ENCODE peak calls at places on chromosomes 7 and 10, in six cellular contexts. Q is colonic mucosa, J is natural killer cell, G is stomach, X is PC-3, B is fibroblast of the aortic adventitia. Z is an unnamed sample.

GRCh38 chr7:137753067-137753466 is 93.7 kb downstream of the DGKI start:
- DNase-seq in Q (no peak), J (no peak), G (no peak), X (no peak), B (no peak), Z (no peak)

GRCh38 chr7:17773289-17773626 is 167.0 kb downstream of the SNX13 start:
- DNase-seq in Q (peak; percentile 22), J (no peak), G (no peak), X (peak; percentile 76), B (peak; percentile 89), Z (no peak)

GRCh38 chr7:9846902-9847301 is 1126.8 kb upstream of the PHF14 start:
- DNase-seq in Q (no peak), J (no peak), G (no peak), X (no peak), B (no peak), Z (no peak)

GRCh38 chr10:3406556-3406955 is 234.0 kb upstream of the PITRM1 start:
- DNase-seq in Q (no peak), J (no peak), G (no peak), X (no peak), B (no peak), Z (no peak)

GRCh38 chr10:63677001-63677400 is 155.8 kb downstream of the REEP3 start:
- DNase-seq in Q (no peak), J (no peak), G (no peak), X (no peak), B (no peak), Z (no peak)

GRCh38 chr10:8876171-8876570 is 821.7 kb downstream of the GATA3 start:
- DNase-seq in Q (no peak), J (no peak), G (no peak), X (no peak), B (no peak), Z (no peak)

GRCh38 chr7:84492128-84492527 is 297.5 kb upstream of the SEMA3A start:
- DNase-seq in Q (no peak), J (no peak), G (no peak), X (no peak), B (no peak), Z (no peak)

GRCh38 chr7:26376208-26376917 is 84.7 kb downstream of the SNX10 start:
- DNase-seq in Q (peak; percentile 49), J (peak; percentile 34), G (no peak), X (no peak), B (no peak), Z (peak; percentile 75)

GRCh38 chr10:78741541-78741940 is 327.2 kb upstream of the ZMIZ1 start:
- DNase-seq in Q (no peak), J (no peak), G (no peak), X (peak; percentile 45), B (peak; percentile 86), Z (no peak)

GRCh38 chr7:101245147-101245668 is 327 bp upstream of the FIS1 start:
- DNase-seq in Q (no peak), J (no peak), G (no peak), X (no peak), B (no peak), Z (no peak)

GRCh38 chr7:835491-836401 is 3.5 kb downstream of the SUN1 start:
- DNase-seq in Q (no peak), J (no peak), G (peak; percentile 76), X (peak; percentile 73), B (no peak), Z (no peak)

GRCh38 chr10:31602541-31603244 is 283.7 kb downstream of the ZEB1 start:
- DNase-seq in Q (peak; percentile 64), J (no peak), G (peak; percentile 54), X (no peak), B (peak; percentile 87), Z (no peak)

GRCh38 chr7:131538791-131539179 is 17.6 kb downstream of the PODXL start:
- DNase-seq in Q (no peak), J (no peak), G (no peak), X (peak; percentile 27), B (no peak), Z (no peak)

GRCh38 chr7:74203157-74203556 is 6.6 kb upstream of the LAT2 start:
- DNase-seq in Q (peak; percentile 48), J (no peak), G (peak; percentile 43), X (peak; percentile 67), B (peak; percentile 67), Z (no peak)

GRCh38 chr10:132448248-132448731 is 51.3 kb downstream of the PWWP2B start:
- DNase-seq in Q (peak; percentile 91), J (peak; percentile 72), G (peak; percentile 91), X (peak; percentile 72), B (peak; percentile 32), Z (no peak)

GRCh38 chr10:31136386-31136785 is 104.7 kb upstream of the ZNF438 start:
- DNase-seq in Q (no peak), J (no peak), G (no peak), X (no peak), B (no peak), Z (no peak)

GRCh38 chr7:4845740-4846142 is 16.1 kb downstream of the PAPOLB start:
- DNase-seq in Q (no peak), J (no peak), G (no peak), X (no peak), B (peak; percentile 20), Z (no peak)

GRCh38 chr7:7895754-7896153 is 72.8 kb upstream of the GLCCI1 start:
- DNase-seq in Q (no peak), J (no peak), G (no peak), X (no peak), B (no peak), Z (no peak)

GRCh38 chr10:115898242-115898641 is 374.8 kb downstream of the GFRA1 start:
- DNase-seq in Q (no peak), J (no peak), G (no peak), X (no peak), B (no peak), Z (no peak)
- TF ChIP-seq CTCF in Q (no peak), J (no peak), G (no peak), X (no peak), B (no peak), Z (no peak)

DNA sequence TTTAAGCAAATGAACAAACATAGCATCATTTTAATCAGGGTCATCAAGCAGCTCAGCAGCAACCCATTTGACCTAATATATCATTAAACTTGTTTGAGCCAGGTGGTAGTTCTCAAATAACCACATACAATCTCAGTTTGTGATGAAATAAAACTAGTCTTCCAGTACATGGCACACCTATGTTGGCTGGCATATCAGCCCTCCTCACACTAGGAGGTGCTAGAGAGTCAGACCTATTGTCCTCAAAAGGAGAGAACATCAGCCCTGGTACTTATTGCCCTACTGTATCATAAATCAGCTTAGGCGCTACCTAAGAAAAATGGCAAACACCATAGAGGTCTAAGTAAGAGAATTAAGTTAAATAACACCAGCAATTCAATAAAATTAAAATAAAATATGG is 81.7 kb downstream of the CABCOCO1 start:
- DNase-seq in Q (peak; percentile 35), J (no peak), G (no peak), X (peak; percentile 92), B (no peak), Z (no peak)
- TF ChIP-seq CTCF in Q (no peak), J (no peak), G (no peak), X (peak; percentile 98), B (no peak), Z (peak; percentile 22)

DNA sequence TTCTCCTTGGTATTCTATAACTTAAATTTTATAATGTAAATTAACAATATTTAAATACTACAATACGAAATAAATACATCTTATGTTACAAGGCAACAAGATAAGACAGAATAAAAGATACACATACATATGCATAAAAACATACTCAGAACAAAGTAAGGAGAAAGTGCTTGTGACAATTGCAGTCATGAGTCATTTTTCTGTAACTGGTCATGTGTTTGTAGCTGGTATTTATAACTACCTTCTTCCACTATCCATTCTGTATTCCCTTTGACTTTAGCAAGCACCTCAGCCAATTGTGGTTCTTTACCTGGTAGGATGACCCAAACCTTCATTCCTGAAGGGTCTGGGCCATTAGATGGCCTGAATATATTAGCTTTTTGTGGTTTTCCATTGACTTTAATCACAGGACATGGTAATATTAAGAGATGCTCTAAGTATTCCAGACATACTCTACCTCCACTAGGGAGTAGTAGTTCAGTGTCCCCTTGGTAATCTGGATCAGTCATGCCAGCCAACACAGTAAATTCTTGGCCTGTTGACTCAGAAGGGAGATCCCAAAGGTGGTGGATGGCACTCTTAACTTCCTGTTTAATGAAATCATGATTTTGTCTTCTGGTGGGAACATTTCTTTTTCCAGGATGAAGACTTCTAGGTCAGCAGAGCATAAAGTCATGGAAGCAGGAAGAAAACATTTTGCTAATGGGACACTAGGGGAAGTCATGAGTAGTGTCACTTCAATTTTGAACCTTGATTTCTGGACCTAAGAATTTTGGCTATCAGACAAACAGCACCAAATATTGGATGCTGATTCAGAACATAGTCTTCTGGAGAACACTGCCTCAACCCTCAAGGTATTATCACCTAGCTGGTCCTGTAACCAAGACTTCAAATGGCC is 733.7 kb upstream of the IGFBP3 start:
- DNase-seq in Q (no peak), J (no peak), G (no peak), X (peak; percentile 41), B (peak; percentile 12), Z (no peak)
- TF ChIP-seq CTCF in Q (no peak), J (no peak), G (no peak), X (peak; percentile 9), B (peak; percentile 2), Z (no peak)

GRCh38 chr7:38178004-38178694 is at the start of gene STARD3NL:
- DNase-seq in Q (peak; percentile 99), J (peak; percentile 83), G (peak; percentile 95), X (peak; percentile 99), B (peak; percentile 100), Z (peak; percentile 93)
- TF ChIP-seq CTCF in Q (no peak), J (peak; percentile 25), G (peak; percentile 19), X (no peak), B (no peak), Z (peak; percentile 28)

DNA sequence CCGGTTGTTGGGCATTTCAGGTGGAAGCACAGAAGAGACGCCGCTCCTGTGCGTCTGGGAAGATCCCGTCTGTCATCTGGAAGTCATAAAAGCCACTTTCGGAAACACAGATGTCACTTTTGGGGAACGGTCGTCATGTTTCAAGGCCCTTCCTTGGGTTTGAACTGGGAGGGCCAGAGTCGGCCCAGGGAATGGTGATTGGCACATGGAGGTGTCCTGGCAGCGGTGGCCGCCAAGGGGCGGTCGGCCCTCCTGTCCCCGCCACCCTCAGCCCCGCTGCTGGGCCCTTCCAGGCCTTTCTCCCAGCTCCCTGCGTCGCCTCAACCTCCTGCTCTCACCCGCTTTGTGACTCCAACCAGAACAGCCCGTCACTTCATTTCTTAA is 115.2 kb upstream of the SFMBT2 start:
- DNase-seq in Q (no peak), J (no peak), G (no peak), X (no peak), B (no peak), Z (no peak)
- TF ChIP-seq CTCF in Q (no peak), J (no peak), G (no peak), X (no peak), B (no peak), Z (no peak)

DNA sequence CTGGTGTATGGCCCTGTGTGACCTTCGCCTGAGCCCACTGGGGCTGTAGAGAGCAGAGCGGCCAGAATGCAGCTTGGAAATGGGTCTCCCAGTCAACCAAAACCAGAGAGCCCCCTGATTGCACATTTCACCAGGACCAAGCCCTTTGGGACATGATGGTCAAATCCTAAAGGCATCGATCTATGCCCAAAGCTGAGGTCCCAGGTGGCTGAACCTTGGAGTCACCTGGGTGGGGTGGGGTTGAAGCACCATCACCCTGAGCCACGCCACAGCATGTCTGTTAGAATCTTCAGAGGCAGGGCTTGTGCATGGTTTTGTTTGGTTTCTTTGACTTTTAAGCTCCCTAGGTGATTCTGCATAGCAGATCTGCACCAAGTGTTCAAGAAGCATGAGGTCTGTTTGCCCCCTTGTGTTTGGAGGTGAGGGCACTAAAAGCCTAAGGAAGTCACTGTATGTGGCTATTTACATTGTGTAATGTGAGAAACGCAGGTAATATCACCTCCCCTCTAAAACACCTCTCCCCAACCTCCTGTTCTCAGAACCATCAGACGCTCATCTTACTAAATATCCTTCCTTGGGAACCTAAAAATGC is 9.6 kb downstream of the PKD1L1 start:
- DNase-seq in Q (no peak), J (no peak), G (no peak), X (peak; percentile 44), B (no peak), Z (no peak)
- TF ChIP-seq CTCF in Q (no peak), J (no peak), G (no peak), X (peak; percentile 54), B (no peak), Z (peak; percentile 39)